ENCODE peak calls at places on chromosomes 3 and 15, in eight cellular contexts. E is WTC11; Y is ovary; W is CD4-positive, alpha-beta T cell; O is neural crest cell; F is tibial artery; Q is thoracic aorta; R is left lung. K is an unnamed sample.
A peak's percentile ranks its signal among the peaks of the same experiment; 100 is the strongest.

GRCh38 chr3:143121240-143122088 is 1.9 kb downstream of the CHST2 start:
- DNase-seq in O (peak; percentile 47), Y (no peak), Q (no peak), F (no peak), W (peak; percentile 60), R (peak; percentile 66), E (peak; percentile 82), K (peak; percentile 56)

GRCh38 chr15:84949043-84949442 is 32.6 kb upstream of the PDE8A start:
- DNase-seq in W (no peak), Y (no peak), O (no peak), Q (no peak), R (no peak), E (no peak), F (no peak), K (no peak)

GRCh38 chr3:173709026-173709425 is 311.5 kb downstream of the NLGN1 start:
- DNase-seq in Q (no peak), Y (no peak), F (no peak), R (no peak), E (no peak), O (no peak), W (no peak), K (no peak)

GRCh38 chr3:98644168-98644567 is 50.8 kb upstream of the CPOX start:
- DNase-seq in Q (no peak), O (no peak), Y (no peak), F (no peak), E (no peak), W (no peak), R (no peak), K (no peak)

GRCh38 chr3:106963446-106963845 is 413.8 kb upstream of the CCDC54 start:
- DNase-seq in O (no peak), F (no peak), W (no peak), R (no peak), Y (no peak), E (no peak), Q (no peak), K (no peak)

GRCh38 chr3:99651561-99651960 is 13.2 kb downstream of the COL8A1 start:
- DNase-seq in Y (no peak), F (peak; percentile 58), R (peak; percentile 54), Q (no peak), W (no peak), O (no peak), E (no peak), K (no peak)

GRCh38 chr3:48503406-48504050 is 446 bp downstream of the SHISA5 start:
- DNase-seq in F (peak; percentile 82), E (peak; percentile 57), Q (peak; percentile 66), R (peak; percentile 49), Y (peak; percentile 57), W (no peak), O (peak; percentile 9), K (no peak)

GRCh38 chr3:155370198-155370597 is 76.7 kb upstream of the STRIT1 start:
- DNase-seq in O (no peak), F (peak; percentile 57), W (no peak), E (no peak), Y (no peak), R (no peak), Q (no peak), K (no peak)

GRCh38 chr15:76996526-76997401 is 1.8 kb downstream of the PSTPIP1 start:
- DNase-seq in Q (no peak), E (no peak), R (peak; percentile 50), F (peak; percentile 51), W (peak; percentile 42), Y (peak; percentile 54), O (no peak), K (peak; percentile 63)

GRCh38 chr3:48607519-48607918 is 1.9 kb downstream of the UQCRC1 start:
- DNase-seq in Q (no peak), O (no peak), Y (no peak), W (no peak), E (no peak), R (no peak), F (no peak), K (no peak)

GRCh38 chr15:25936004-25936403 is 72.9 kb upstream of the ATP10A start:
- DNase-seq in O (no peak), W (no peak), R (no peak), Q (no peak), E (no peak), F (no peak), Y (no peak), K (no peak)

GRCh38 chr3:174276826-174277225 is 582.3 kb upstream of the NAALADL2 start:
- DNase-seq in E (no peak), R (no peak), Q (no peak), O (no peak), W (no peak), Y (no peak), F (no peak), K (no peak)

GRCh38 chr15:69410290-69410874 is 3.8 kb upstream of the KIF23 start:
- DNase-seq in Y (no peak), E (peak; percentile 39), W (no peak), F (no peak), Q (no peak), O (no peak), R (no peak), K (no peak)

GRCh38 chr3:45783667-45784066 is 12.7 kb downstream of the SLC6A20 start:
- DNase-seq in W (no peak), F (no peak), Q (no peak), Y (no peak), R (no peak), O (no peak), E (no peak), K (no peak)

GRCh38 chr15:67253517-67254237 is 784 bp downstream of the AAGAB start:
- DNase-seq in F (no peak), W (no peak), Y (peak; percentile 23), Q (no peak), E (no peak), O (no peak), R (no peak), K (no peak)

GRCh38 chr3:147384210-147385058 is 21.9 kb downstream of the ZIC4 start:
- DNase-seq in F (no peak), Q (no peak), O (no peak), W (no peak), E (peak; percentile 91), Y (no peak), R (no peak), K (no peak)

GRCh38 chr3:56955551-56956131 is 104.8 kb upstream of the SPATA12 start:
- DNase-seq in Y (no peak), F (no peak), O (no peak), R (no peak), W (no peak), Q (no peak), E (no peak), K (no peak)

GRCh38 chr3:149199474-149199873 is 22.2 kb downstream of the CP start:
- DNase-seq in Q (no peak), E (no peak), F (no peak), Y (no peak), O (no peak), R (no peak), W (no peak), K (no peak)

GRCh38 chr15:101325263-101326025 is 30.4 kb upstream of the SNRPA1 start:
- DNase-seq in Q (no peak), R (no peak), Y (no peak), W (no peak), E (no peak), F (no peak), O (no peak), K (no peak)

GRCh38 chr3:4314688-4315087 is 11.5 kb downstream of the SETMAR start:
- DNase-seq in F (no peak), Y (no peak), E (no peak), W (no peak), Q (no peak), O (no peak), R (no peak), K (no peak)
- TF ChIP-seq CTCF in F (no peak), Y (no peak), E (no peak), W (no peak), Q (no peak), O (peak; percentile 53), R (peak; percentile 9), K (peak; percentile 40)

DNA sequence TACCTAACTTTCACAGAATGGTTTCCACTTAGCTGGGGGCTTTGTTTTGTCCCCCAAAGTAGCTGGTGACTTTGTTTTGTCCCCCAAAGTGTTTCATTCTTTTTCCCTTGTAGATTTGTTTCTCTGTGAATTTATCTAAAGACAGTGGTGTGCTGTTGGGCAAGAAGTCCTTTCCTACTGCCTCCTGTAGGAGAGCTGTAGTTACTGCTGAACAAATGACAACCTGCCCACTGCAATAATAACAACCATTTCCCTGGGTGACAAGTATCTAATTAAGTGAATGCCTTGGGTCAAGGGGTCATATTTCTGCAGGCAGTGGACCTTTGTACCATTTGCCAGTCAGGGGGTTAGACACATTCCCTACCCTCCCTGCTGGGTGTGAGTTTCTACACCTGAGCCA is 125.4 kb upstream of the BFSP2 start:
- DNase-seq in R (no peak), E (no peak), F (no peak), Q (no peak), Y (no peak), W (no peak), O (no peak), K (no peak)
- TF ChIP-seq CTCF in R (no peak), E (no peak), F (no peak), Q (no peak), Y (no peak), W (no peak), O (peak; percentile 15), K (no peak)

GRCh38 chr3:123365450-123366143 is 83.3 kb downstream of the ADCY5 start:
- DNase-seq in O (peak; percentile 18), Q (no peak), R (no peak), Y (no peak), W (no peak), F (no peak), E (peak; percentile 67), K (no peak)
- TF ChIP-seq CTCF in O (peak; percentile 65), Q (peak; percentile 55), R (no peak), Y (no peak), W (no peak), F (peak; percentile 44), E (peak; percentile 39), K (no peak)

GRCh38 chr15:74445816-74446763 is 12.3 kb upstream of the SEMA7A start:
- DNase-seq in W (no peak), O (no peak), E (no peak), Y (no peak), R (no peak), F (no peak), Q (no peak), K (no peak)

GRCh38 chr15:74451322-74451721 is 9.6 kb downstream of the UBL7 start:
- DNase-seq in E (no peak), R (no peak), Q (no peak), W (no peak), Y (no peak), O (no peak), F (no peak), K (no peak)

GRCh38 chr15:74451861-74452835 is 8.8 kb downstream of the UBL7 start:
- DNase-seq in R (no peak), Y (no peak), E (no peak), Q (no peak), F (no peak), W (no peak), O (no peak), K (no peak)

GRCh38 chr15:74449643-74450205 is 11.2 kb downstream of the UBL7 start:
- DNase-seq in Y (no peak), F (no peak), O (no peak), E (no peak), Q (no peak), R (no peak), W (no peak), K (no peak)

DNA sequence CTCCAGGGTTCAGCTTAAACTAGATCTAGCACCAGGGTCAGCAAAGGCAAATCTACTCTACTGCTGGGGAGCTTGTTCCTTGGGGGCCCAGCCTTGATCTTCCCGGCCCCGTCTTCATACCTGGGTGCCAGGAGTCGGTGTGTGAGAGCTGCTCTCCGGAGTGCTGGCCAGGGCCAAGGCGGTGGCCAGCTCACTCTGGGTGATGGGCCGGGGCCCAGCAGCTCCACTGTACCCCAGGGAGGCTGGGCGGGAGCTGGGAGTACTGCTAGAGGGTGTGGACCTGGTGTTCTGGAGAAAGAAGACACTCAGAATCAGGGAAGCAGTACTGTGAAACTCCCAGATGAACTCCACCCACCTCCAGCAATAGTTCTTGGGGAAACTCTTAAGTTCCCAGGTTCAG is 11.9 kb downstream of the UBL7 start:
- DNase-seq in W (no peak), R (no peak), O (no peak), Y (no peak), Q (no peak), E (no peak), F (no peak), K (no peak)
- TF ChIP-seq CTCF in W (no peak), R (no peak), O (no peak), Y (no peak), Q (no peak), E (no peak), F (no peak), K (no peak)